ENCODE peak calls at places on chromosome 13, in ten cellular contexts. B is fibroblast of the aortic adventitia, X is body of pancreas, T is epithelial cell of esophagus, O is cardiac fibroblast, Q is choroid plexus epithelial cell, J is WTC11, D is heart left ventricle, Y is AG10803, G is Calu3. F is an unnamed sample.

GRCh38 chr13:31050486-31051400 is 111.0 kb downstream of the HSPH1 start:
- DNase-seq in G (no peak), D (no peak), Q (peak), B (peak), T (peak), Y (peak), J (no peak), X (no peak), O (peak), F (no peak)

GRCh38 chr13:76632388-76633044 is 253.7 kb downstream of the KCTD12 start:
- DNase-seq in X (no peak), O (no peak), D (no peak), Y (no peak), G (no peak), B (no peak), Q (no peak), T (peak), J (peak), F (no peak)

GRCh38 chr13:94825507-94825906 is 113.2 kb upstream of the SOX21 start:
- DNase-seq in D (peak), Y (peak), G (no peak), Q (peak), J (peak), O (peak), X (peak), T (no peak), B (peak), F (no peak)

GRCh38 chr13:75368167-75368566 is 113.8 kb downstream of the TBC1D4 start:
- DNase-seq in G (no peak), D (peak), Y (peak), O (peak), X (no peak), B (peak), Q (peak), J (no peak), T (peak), F (no peak)

GRCh38 chr13:37141011-37141410 is 35.5 kb upstream of the CSNK1A1L start:
- DNase-seq in X (no peak), J (no peak), Q (no peak), B (peak), D (no peak), Y (no peak), O (peak), G (no peak), T (no peak), F (no peak)

GRCh38 chr13:101289764-101290163 is 126.5 kb downstream of the NALCN start:
- DNase-seq in J (peak), G (no peak), Y (peak), T (peak), Q (peak), X (no peak), O (peak), B (peak), D (peak), F (no peak)

GRCh38 chr13:65990684-65991083 is 1239.5 kb downstream of the PCDH9 start:
- DNase-seq in T (peak), D (no peak), J (no peak), X (no peak), B (no peak), Y (no peak), G (no peak), Q (no peak), O (no peak), F (no peak)

GRCh38 chr13:97627566-97627965 is 193.6 kb downstream of the RAP2A start:
- DNase-seq in J (peak), O (peak), X (peak), Q (peak), Y (peak), G (peak), T (peak), D (peak), B (peak), F (no peak)

GRCh38 chr13:73984949-73985691 is 149.1 kb downstream of the KLF12 start:
- DNase-seq in X (no peak), T (no peak), J (no peak), O (no peak), G (no peak), Q (no peak), D (peak), B (no peak), Y (no peak), F (no peak)

GRCh38 chr13:40485611-40486517 is 180.6 kb downstream of the FOXO1 start:
- DNase-seq in T (no peak), Y (no peak), X (no peak), J (no peak), O (no peak), G (no peak), Q (no peak), B (no peak), D (no peak), F (peak)

GRCh38 chr13:41813426-41813825 is 147.5 kb downstream of the VWA8 start:
- DNase-seq in D (no peak), Q (peak), O (peak), G (no peak), B (peak), J (no peak), Y (peak), T (no peak), X (no peak), F (no peak)

GRCh38 chr13:77740097-77740496 is 42.6 kb downstream of the SLAIN1 start:
- DNase-seq in Q (no peak), G (no peak), O (no peak), J (no peak), T (no peak), D (no peak), X (no peak), B (no peak), Y (no peak), F (no peak)

GRCh38 chr13:64278493-64278892 is 2862.8 kb upstream of the PCDH20 start:
- DNase-seq in T (peak), G (no peak), O (peak), B (peak), X (no peak), Q (peak), Y (peak), D (no peak), J (no peak), F (no peak)

GRCh38 chr13:27450921-27451461 is 627 bp upstream of the MTIF3 start:
- DNase-seq in O (peak), Q (peak), B (peak), T (peak), J (peak), D (peak), G (peak), X (peak), Y (peak), F (no peak)

GRCh38 chr13:31088826-31089420 is 72.8 kb downstream of the HSPH1 start:
- DNase-seq in G (no peak), Y (no peak), T (no peak), Q (no peak), B (no peak), O (no peak), D (no peak), J (no peak), X (no peak), F (no peak)

GRCh38 chr13:109784590-109785140 is 1.7 kb downstream of the IRS2 start:
- DNase-seq in T (peak), G (peak), D (peak), Q (peak), X (peak), Y (peak), J (peak), O (peak), B (peak), F (peak)

GRCh38 chr13:109785141-109785891 is 1.1 kb downstream of the IRS2 start:
- DNase-seq in Q (peak), J (peak), B (peak), Y (peak), T (peak), G (no peak), X (peak), O (peak), D (peak), F (peak)

GRCh38 chr13:65966991-65967451 is 1263.1 kb downstream of the PCDH9 start:
- DNase-seq in B (peak), X (no peak), Q (peak), O (peak), J (no peak), T (peak), D (no peak), G (no peak), Y (peak), F (no peak)

GRCh38 chr13:44903596-44903995 is 85.7 kb downstream of the NUFIP1 start:
- DNase-seq in J (no peak), X (peak), D (peak), Q (peak), Y (peak), G (no peak), O (peak), T (no peak), B (peak), F (no peak)

GRCh38 chr13:28394422-28394821 is 100.5 kb downstream of the FLT1 start:
- DNase-seq in B (no peak), J (no peak), Q (peak), G (no peak), D (no peak), T (peak), O (peak), X (no peak), Y (no peak), F (no peak)

GRCh38 chr13:78593652-78594494 is 9.5 kb downstream of the POU4F1 start:
- DNase-seq in G (no peak), Q (no peak), D (no peak), X (no peak), B (no peak), T (no peak), J (peak), O (no peak), Y (no peak), F (no peak)

GRCh38 chr13:44050450-44051063 is 170.9 kb downstream of the LACC1 start:
- DNase-seq in O (peak), X (no peak), Q (peak), G (peak), J (no peak), D (no peak), B (peak), T (peak), Y (peak), F (peak)

GRCh38 chr13:28286263-28286662 is 147.9 kb downstream of the PAN3 start:
- DNase-seq in X (no peak), T (no peak), O (no peak), J (no peak), Y (no peak), B (no peak), G (no peak), D (no peak), Q (no peak), F (no peak)

GRCh38 chr13:102312841-102313240 is 89.0 kb downstream of the FGF14 start:
- DNase-seq in X (no peak), T (no peak), G (no peak), J (no peak), O (no peak), D (no peak), Q (no peak), B (no peak), Y (no peak), F (no peak)

GRCh38 chr13:77698211-77699058 is 948 bp downstream of the SLAIN1 start:
- DNase-seq in Y (peak), D (peak), Q (no peak), J (peak), X (peak), B (no peak), O (peak), T (no peak), G (peak), F (peak)

GRCh38 chr13:26946675-26947342 is 186.2 kb upstream of the GPR12 start:
- DNase-seq in B (peak), J (no peak), Y (peak), G (no peak), O (peak), Q (peak), X (no peak), D (no peak), T (peak), F (peak)

GRCh38 chr13:28540612-28541011 is 45.7 kb upstream of the FLT1 start:
- DNase-seq in Q (peak), T (peak), Y (no peak), B (peak), D (no peak), J (no peak), O (peak), G (no peak), X (no peak), F (peak)

GRCh38 chr13:93628136-93628535 is 401.5 kb downstream of the GPC6 start:
- DNase-seq in Y (no peak), J (no peak), T (no peak), G (no peak), D (no peak), X (no peak), O (no peak), B (no peak), Q (no peak), F (no peak)

GRCh38 chr13:51449018-51449417 is 3.8 kb downstream of the INTS6 start:
- DNase-seq in Y (no peak), B (no peak), Q (no peak), D (no peak), J (no peak), O (no peak), G (no peak), X (no peak), T (no peak), F (no peak)

DNA sequence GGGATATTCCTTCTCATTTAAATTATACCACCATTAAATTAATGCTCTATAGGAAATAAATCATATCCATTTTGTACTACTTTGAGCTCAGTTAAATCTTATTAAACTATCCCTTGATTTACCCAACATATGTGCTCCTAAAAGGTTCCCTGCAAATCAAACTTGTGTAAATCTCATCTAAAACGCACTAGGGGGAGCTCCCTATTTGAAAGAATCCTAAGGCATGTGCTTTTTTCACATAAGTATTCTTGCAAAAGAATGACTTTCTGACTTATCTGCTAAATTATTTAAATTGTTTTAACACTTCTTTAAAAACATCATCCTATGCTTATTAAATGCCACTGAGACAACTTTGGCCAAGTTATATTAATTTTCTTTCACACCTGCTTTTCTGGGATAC is 7.9 kb downstream of the INTS6 start:
- DNase-seq in J (no peak), Q (peak), Y (peak), T (peak), D (no peak), O (peak), G (no peak), B (peak), X (no peak), F (no peak)
- TF ChIP-seq CTCF in J (no peak), Q (peak), Y (peak), T (peak), D (no peak), O (no peak), G (no peak), B (peak), X (peak), F (no peak)

DNA sequence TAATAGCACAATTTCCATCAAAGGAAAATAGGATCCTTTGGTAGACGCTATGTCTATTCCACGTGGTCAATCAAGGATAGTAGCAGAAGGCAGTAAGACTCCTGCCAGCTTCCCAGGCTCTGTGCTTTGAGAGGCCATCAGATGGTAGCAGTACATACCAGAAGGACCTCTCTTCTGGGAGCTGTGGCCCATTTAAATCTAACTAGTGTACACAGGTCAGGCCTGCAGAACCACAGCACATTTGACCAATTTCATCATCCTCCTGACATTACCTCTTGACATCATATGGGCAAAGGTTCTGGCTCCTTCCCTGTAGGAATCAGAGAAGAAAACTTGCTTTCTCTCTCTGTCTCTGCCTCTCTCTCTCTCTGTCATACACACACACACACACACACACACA is 229.6 kb upstream of the HTR2A start:
- DNase-seq in X (no peak), D (no peak), B (peak), Q (peak), G (no peak), Y (peak), T (peak), J (no peak), O (peak), F (no peak)
- TF ChIP-seq CTCF in X (peak), D (no peak), B (peak), Q (peak), G (no peak), Y (peak), T (no peak), J (no peak), O (peak), F (no peak)

GRCh38 chr13:55627221-55627620 is 1513.5 kb upstream of the PRR20A start:
- DNase-seq in T (no peak), G (no peak), B (no peak), D (no peak), Y (no peak), O (no peak), X (no peak), J (no peak), Q (no peak), F (no peak)
- TF ChIP-seq CTCF in T (no peak), G (no peak), B (no peak), D (no peak), Y (no peak), O (no peak), X (no peak), J (no peak), Q (no peak), F (no peak)

DNA sequence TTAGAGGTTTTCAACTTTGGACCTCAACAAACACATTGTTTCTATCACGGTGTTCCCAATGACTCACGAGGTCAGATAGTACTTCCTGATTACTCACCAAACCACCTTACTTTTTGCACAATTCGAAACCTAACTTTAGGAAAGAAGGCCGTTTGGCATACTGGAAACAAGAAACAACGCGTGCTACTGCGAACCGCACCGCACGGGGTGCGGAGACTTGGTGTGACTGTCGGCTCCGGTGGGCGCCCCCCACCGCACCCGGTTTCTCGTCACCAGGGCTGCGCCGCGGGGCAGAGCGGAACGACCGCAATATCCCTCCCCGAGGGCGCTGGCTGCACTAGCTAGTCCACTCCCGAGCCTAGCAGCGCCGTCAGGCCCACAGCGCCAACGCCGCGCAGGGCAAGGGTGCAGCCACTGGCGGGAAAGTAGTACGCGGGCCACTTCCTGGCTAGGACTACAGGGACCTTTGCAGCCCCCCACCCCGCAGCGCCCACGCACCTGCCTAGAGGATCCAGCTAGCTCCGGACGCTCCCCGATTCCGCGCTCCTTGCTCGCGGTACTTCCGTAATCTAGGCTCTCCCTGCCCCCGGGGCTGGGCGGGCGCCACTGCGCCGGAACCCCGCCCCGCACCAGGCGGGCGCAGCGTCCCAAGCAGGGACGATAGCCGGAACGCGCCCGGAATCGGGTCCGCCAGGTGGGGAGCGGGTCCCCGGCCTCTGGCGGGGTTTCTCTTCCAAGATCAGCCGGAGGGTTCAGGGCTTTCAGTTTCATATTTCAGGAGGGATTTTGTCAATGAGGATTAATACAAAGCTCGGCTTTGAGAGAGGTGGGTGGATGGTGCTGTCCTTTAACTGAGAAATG is at the start of gene PARP4:
- DNase-seq in Q (peak), G (peak), D (peak), Y (peak), B (peak), J (peak), O (peak), X (peak), T (peak), F (peak)
- TF ChIP-seq CTCF in Q (no peak), G (no peak), D (no peak), Y (no peak), B (no peak), J (no peak), O (no peak), X (peak), T (no peak), F (no peak)

F was measured in GM20000.